ENCODE peak calls at places on chromosomes 7 and 10, in five cellular contexts. F is hepatocyte, D is GM23248, I is MM.1S, X is PC-3. J is an unnamed sample.
A peak's percentile ranks its signal among the peaks of the same experiment; 100 is the strongest.

GRCh38 chr10:51156913-51157312 is 82.6 kb downstream of the PRKG1 start:
- DNase-seq in I (no peak), X (peak; percentile 91), D (peak; percentile 56), F (no peak), J (no peak)

GRCh38 chr10:93066544-93066913 is 5.9 kb downstream of the CYP26C1 start:
- DNase-seq in F (no peak), X (no peak), I (no peak), D (no peak), J (no peak)

GRCh38 chr10:127149613-127150081 is 46.7 kb downstream of the INSYN2A start:
- DNase-seq in F (no peak), X (no peak), D (peak; percentile 35), I (no peak), J (no peak)

GRCh38 chr7:102170417-102170970 is 116.2 kb upstream of the SH2B2 start:
- DNase-seq in D (no peak), I (no peak), F (no peak), X (no peak), J (no peak)

GRCh38 chr7:156064921-156065386 is 252.7 kb upstream of the SHH start:
- DNase-seq in F (peak; percentile 66), D (no peak), I (no peak), X (peak; percentile 70), J (no peak)

GRCh38 chr10:69451784-69452251 is 553 bp downstream of the TSPAN15 start:
- DNase-seq in X (peak; percentile 85), I (no peak), F (peak; percentile 65), D (no peak), J (no peak)

GRCh38 chr10:113618338-113618737 is 45.5 kb downstream of the NRAP start:
- DNase-seq in D (no peak), X (no peak), I (no peak), F (no peak), J (no peak)

GRCh38 chr7:149719050-149719899 is 54.1 kb downstream of the ZNF467 start:
- DNase-seq in D (peak; percentile 34), X (no peak), F (no peak), I (no peak), J (no peak)

GRCh38 chr7:106010331-106010730 is 47.3 kb downstream of the CDHR3 start:
- DNase-seq in D (peak; percentile 27), X (no peak), I (no peak), F (no peak), J (peak; percentile 17)

GRCh38 chr7:45347804-45348203 is 190.2 kb downstream of the RAMP3 start:
- DNase-seq in I (no peak), D (peak; percentile 69), F (peak; percentile 65), X (peak; percentile 80), J (no peak)

GRCh38 chr7:17633099-17633498 is 307.2 kb downstream of the SNX13 start:
- DNase-seq in D (peak; percentile 80), I (no peak), X (peak; percentile 86), F (peak; percentile 14), J (no peak)

GRCh38 chr10:119413738-119414611 is 128.5 kb downstream of the RGS10 start:
- DNase-seq in F (peak; percentile 69), X (no peak), I (no peak), D (no peak), J (no peak)

GRCh38 chr7:2651336-2651735 is 19.6 kb downstream of the TTYH3 start:
- DNase-seq in I (no peak), D (no peak), X (no peak), F (no peak), J (peak; percentile 54)

DNA sequence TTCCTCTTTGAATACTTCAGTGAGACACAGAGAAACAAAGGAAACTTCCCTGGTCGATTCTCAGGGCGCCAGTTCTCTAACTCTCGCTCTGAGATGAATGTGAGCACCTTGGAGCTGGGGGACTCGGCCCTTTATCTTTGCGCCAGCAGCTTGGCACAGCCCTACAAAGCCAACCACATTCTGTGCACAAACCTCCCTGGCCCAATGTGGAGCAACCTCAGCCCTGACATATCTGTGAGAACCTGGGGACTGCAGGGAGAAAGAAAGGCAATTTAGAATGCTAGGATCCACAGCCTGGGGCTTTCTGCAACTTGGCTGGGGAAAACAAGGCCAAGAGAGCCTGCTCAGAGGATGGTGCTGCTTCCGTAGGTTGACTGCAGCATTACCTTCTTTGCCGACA is 63.5 kb upstream of the PRSS58 start:
- DNase-seq in F (no peak), D (no peak), I (no peak), X (no peak), J (no peak)
- H2AFZ ChIP-seq in F (no peak overlapping the region), D (no peak overlapping the region), I (no peak overlapping the region), X (no peak overlapping the region), J (no peak overlapping the region)

DNA sequence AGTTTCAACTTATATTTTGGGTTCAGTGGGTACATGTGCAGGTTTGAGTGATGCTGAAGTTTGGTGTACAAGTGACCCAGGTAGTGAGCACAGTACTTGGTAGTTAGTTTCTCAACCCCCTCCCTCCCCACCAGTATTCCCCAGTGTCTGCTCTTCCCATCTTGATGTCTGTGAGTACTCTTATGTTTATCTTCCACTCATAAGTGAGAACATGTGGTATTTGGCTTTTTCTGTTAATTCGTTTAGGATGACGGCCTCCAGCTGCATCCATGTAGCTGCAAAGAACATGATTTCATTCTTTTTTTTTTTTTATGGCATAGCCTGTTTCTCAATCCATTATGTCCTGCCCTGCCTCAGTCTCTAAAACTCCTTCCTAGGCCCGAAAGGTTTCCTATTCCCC is 222.1 kb downstream of the WDR37 start:
- DNase-seq in F (no peak), X (no peak), D (no peak), I (no peak), J (no peak)
- TF ChIP-seq EZH2phosphoT487 in F (no peak), X (no peak), D (no peak), I (no peak), J (no peak)

GRCh38 chr7:54709283-54709682 is 49.7 kb downstream of the SEC61G start:
- DNase-seq in D (no peak), F (no peak), I (no peak), X (no peak), J (no peak)

GRCh38 chr7:54711900-54712595 is 47.0 kb downstream of the SEC61G start:
- DNase-seq in I (no peak), F (no peak), X (no peak), D (no peak), J (no peak)

GRCh38 chr7:54712777-54713176 is 46.2 kb downstream of the SEC61G start:
- DNase-seq in F (no peak), D (no peak), X (no peak), I (no peak), J (no peak)
- H3K9me2 ChIP-seq in F (no peaks in the 10 kb centered on the region), D (no peaks in the 10 kb centered on the region), X (no peaks in the 10 kb centered on the region), I (no peaks in the 10 kb centered on the region), J (no peaks in the 10 kb centered on the region)

DNA sequence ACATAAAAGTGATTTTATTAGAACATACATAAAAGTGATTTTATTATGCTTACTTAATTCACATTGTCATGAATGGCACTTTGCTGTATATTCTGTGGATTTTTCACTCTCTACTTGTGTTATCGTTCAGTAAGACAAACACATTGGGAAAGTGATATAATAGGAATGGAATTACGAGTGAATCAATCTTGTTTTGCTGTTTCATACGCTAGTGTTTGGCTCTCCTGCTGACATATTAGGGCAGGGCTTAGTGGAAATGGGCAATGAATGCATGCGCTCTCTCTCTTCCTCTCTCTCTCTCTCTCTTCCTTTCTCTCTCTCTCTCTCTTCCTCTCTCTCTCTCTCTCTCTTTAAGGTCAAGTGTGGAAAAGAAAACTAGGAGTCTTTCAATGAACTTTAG is 561.2 kb downstream of the ACTR3B start:
- DNase-seq in F (no peak), X (no peak), I (no peak), D (peak; percentile 0), J (no peak)
- H2AFZ ChIP-seq in F (no peak overlapping the region), X (no peak overlapping the region), I (no peak overlapping the region), D (no peak overlapping the region), J (no peak overlapping the region)

DNA sequence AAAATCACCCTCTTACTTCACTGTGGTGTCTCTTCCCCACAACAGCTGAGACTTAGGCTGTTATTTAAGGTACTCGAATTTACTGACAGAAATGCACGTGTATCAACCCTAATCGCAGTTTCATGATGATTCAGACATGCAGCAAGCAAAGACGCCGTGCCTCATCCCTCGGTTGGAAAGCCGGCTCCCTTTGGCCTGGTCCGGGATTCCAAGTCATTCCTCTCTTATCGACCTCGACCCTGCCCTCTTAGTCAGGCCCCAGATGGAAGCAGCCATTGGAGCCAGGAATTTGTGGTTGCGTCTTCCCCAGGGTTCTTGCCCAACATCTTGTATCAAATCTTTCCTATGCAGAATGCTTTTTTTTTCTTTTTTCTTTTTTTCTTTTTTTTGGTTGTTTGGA is 229.5 kb downstream of the GATA3 start:
- DNase-seq in X (peak; percentile 19), D (no peak), F (no peak), I (no peak), J (no peak)
- TF ChIP-seq EZH2phosphoT487 in X (no peak), D (no peak), F (no peak), I (no peak), J (no peak)

J was measured in OCI-LY7.